ENCODE peak calls at places on chromosomes 3 and 15, in four cellular contexts. One of them, this sample, is unnamed.

GRCh38 chr3:123793425-123793824 is 90.7 kb downstream of the MYLK start:
- DNase-seq in IMR-90: no peak
- DNase-seq in neuronal stem cell: no peak
- DNase-seq in mesenchymal stem cell: no peak
- DNase-seq in this sample: no peak

GRCh38 chr3:148466143-148466542 is 231.6 kb upstream of the AGTR1 start:
- DNase-seq in mesenchymal stem cell: peak
- DNase-seq in IMR-90: peak
- DNase-seq in neuronal stem cell: no peak
- DNase-seq in this sample: peak

GRCh38 chr3:129413687-129414506 is 14.5 kb downstream of the EFCAB12 start:
- DNase-seq in neuronal stem cell: no peak
- DNase-seq in IMR-90: peak
- DNase-seq in mesenchymal stem cell: peak
- DNase-seq in this sample: no peak

GRCh38 chr3:131233900-131234667 is 147.5 kb upstream of the NUDT16 start:
- DNase-seq in neuronal stem cell: no peak
- DNase-seq in IMR-90: no peak
- DNase-seq in mesenchymal stem cell: no peak
- DNase-seq in this sample: no peak

GRCh38 chr15:40369474-40369869 is 11.5 kb downstream of the DISP2 start:
- DNase-seq in neuronal stem cell: no peak
- DNase-seq in IMR-90: no peak
- DNase-seq in mesenchymal stem cell: no peak
- DNase-seq in this sample: no peak

GRCh38 chr15:42131826-42132806 is 24.3 kb downstream of the PLA2G4F start:
- DNase-seq in IMR-90: no peak
- DNase-seq in mesenchymal stem cell: no peak
- DNase-seq in neuronal stem cell: no peak
- DNase-seq in this sample: no peak

GRCh38 chr3:61564405-61565059 is 3.2 kb downstream of the PTPRG start:
- DNase-seq in mesenchymal stem cell: peak
- DNase-seq in IMR-90: peak
- DNase-seq in neuronal stem cell: peak
- DNase-seq in this sample: no peak

GRCh38 chr3:196942915-196943277 is 568 bp upstream of the NCBP2 start:
- DNase-seq in IMR-90: no peak
- DNase-seq in mesenchymal stem cell: peak
- DNase-seq in neuronal stem cell: no peak
- DNase-seq in this sample: no peak

GRCh38 chr3:106534206-106534605 is 665.4 kb upstream of the CBLB start:
- DNase-seq in neuronal stem cell: no peak
- DNase-seq in IMR-90: peak
- DNase-seq in mesenchymal stem cell: peak
- DNase-seq in this sample: no peak

GRCh38 chr15:66863382-66864085 is 161.5 kb downstream of the SMAD6 start:
- DNase-seq in mesenchymal stem cell: no peak
- DNase-seq in IMR-90: no peak
- DNase-seq in neuronal stem cell: no peak
- DNase-seq in this sample: peak

GRCh38 chr3:9380014-9380413 is 17.2 kb downstream of the THUMPD3 start:
- DNase-seq in IMR-90: no peak
- DNase-seq in neuronal stem cell: no peak
- DNase-seq in mesenchymal stem cell: no peak
- DNase-seq in this sample: no peak

GRCh38 chr3:114144909-114145688 is 33.8 kb downstream of the DRD3 start:
- DNase-seq in neuronal stem cell: no peak
- DNase-seq in mesenchymal stem cell: peak
- DNase-seq in IMR-90: peak
- DNase-seq in this sample: no peak

GRCh38 chr3:153927107-153927506 is 194.1 kb upstream of the ARHGEF26 start:
- DNase-seq in neuronal stem cell: no peak
- DNase-seq in mesenchymal stem cell: peak
- DNase-seq in IMR-90: peak
- DNase-seq in this sample: no peak

GRCh38 chr15:82575335-82575734 is 35.1 kb upstream of the RPS17 start:
- DNase-seq in neuronal stem cell: no peak
- DNase-seq in IMR-90: no peak
- DNase-seq in mesenchymal stem cell: no peak
- DNase-seq in this sample: no peak

GRCh38 chr3:77815467-77815866 is 775.6 kb downstream of the ROBO2 start:
- DNase-seq in IMR-90: no peak
- DNase-seq in neuronal stem cell: no peak
- DNase-seq in mesenchymal stem cell: no peak
- DNase-seq in this sample: peak

GRCh38 chr3:109081746-109082510 is 36.0 kb downstream of the MORC1 start:
- DNase-seq in IMR-90: peak
- DNase-seq in mesenchymal stem cell: peak
- DNase-seq in neuronal stem cell: peak
- DNase-seq in this sample: peak

GRCh38 chr3:61663728-61664492 is 102.5 kb downstream of the PTPRG start:
- DNase-seq in IMR-90: peak
- DNase-seq in neuronal stem cell: no peak
- DNase-seq in mesenchymal stem cell: peak
- DNase-seq in this sample: peak

GRCh38 chr3:9704343-9705322 is 1.0 kb downstream of the CPNE9 start:
- DNase-seq in neuronal stem cell: peak
- DNase-seq in mesenchymal stem cell: peak
- DNase-seq in IMR-90: peak
- DNase-seq in this sample: peak

GRCh38 chr3:24521306-24522154 is 26.9 kb upstream of the THRB start:
- DNase-seq in IMR-90: no peak
- DNase-seq in mesenchymal stem cell: peak
- DNase-seq in neuronal stem cell: peak
- DNase-seq in this sample: no peak

GRCh38 chr3:48460517-48460902 is 14.0 kb downstream of the ATRIP start:
- DNase-seq in neuronal stem cell: no peak
- DNase-seq in IMR-90: no peak
- DNase-seq in mesenchymal stem cell: no peak
- DNase-seq in this sample: no peak

GRCh38 chr3:32843504-32844321 is 25.9 kb downstream of the TRIM71 start:
- DNase-seq in mesenchymal stem cell: no peak
- DNase-seq in neuronal stem cell: peak
- DNase-seq in IMR-90: no peak
- DNase-seq in this sample: peak

GRCh38 chr15:67914537-67915373 is 74.9 kb upstream of the RNU6-1 start:
- DNase-seq in mesenchymal stem cell: peak
- DNase-seq in IMR-90: peak
- DNase-seq in neuronal stem cell: peak
- DNase-seq in this sample: no peak

GRCh38 chr15:51888593-51889195 is 59.2 kb downstream of the TMOD3 start:
- DNase-seq in IMR-90: peak
- DNase-seq in mesenchymal stem cell: peak
- DNase-seq in neuronal stem cell: no peak
- DNase-seq in this sample: no peak

GRCh38 chr15:72368895-72369294 is 6.9 kb downstream of the HEXA start:
- DNase-seq in mesenchymal stem cell: no peak
- DNase-seq in neuronal stem cell: no peak
- DNase-seq in IMR-90: no peak
- DNase-seq in this sample: no peak

GRCh38 chr3:45397754-45398153 is 9.4 kb downstream of the LARS2 start:
- DNase-seq in mesenchymal stem cell: no peak
- DNase-seq in neuronal stem cell: no peak
- DNase-seq in IMR-90: no peak
- DNase-seq in this sample: no peak

GRCh38 chr3:169268286-169268776 is 395.2 kb downstream of the MECOM start:
- DNase-seq in neuronal stem cell: no peak
- DNase-seq in mesenchymal stem cell: no peak
- DNase-seq in IMR-90: no peak
- DNase-seq in this sample: no peak

GRCh38 chr15:72534522-72534921 is 60.4 kb downstream of the ARIH1 start:
- DNase-seq in mesenchymal stem cell: no peak
- DNase-seq in IMR-90: no peak
- DNase-seq in neuronal stem cell: no peak
- DNase-seq in this sample: no peak

GRCh38 chr3:197793246-197793645 is 2.2 kb downstream of the LRCH3 start:
- DNase-seq in IMR-90: peak
- DNase-seq in mesenchymal stem cell: peak
- DNase-seq in neuronal stem cell: no peak
- DNase-seq in this sample: no peak

GRCh38 chr3:43014216-43014615 is 35.1 kb downstream of the GASK1A start:
- DNase-seq in mesenchymal stem cell: no peak
- DNase-seq in neuronal stem cell: no peak
- DNase-seq in IMR-90: no peak
- DNase-seq in this sample: no peak

GRCh38 chr3:43016513-43016865 is 37.4 kb downstream of the GASK1A start:
- DNase-seq in mesenchymal stem cell: no peak
- DNase-seq in neuronal stem cell: no peak
- DNase-seq in IMR-90: no peak
- DNase-seq in this sample: no peak

GRCh38 chr3:43014990-43015389 is 35.9 kb downstream of the GASK1A start:
- DNase-seq in neuronal stem cell: no peak
- DNase-seq in IMR-90: no peak
- DNase-seq in mesenchymal stem cell: no peak
- DNase-seq in this sample: no peak

GRCh38 chr3:43017038-43017437 is 37.9 kb downstream of the GASK1A start:
- DNase-seq in neuronal stem cell: no peak
- DNase-seq in IMR-90: no peak
- DNase-seq in mesenchymal stem cell: no peak
- DNase-seq in this sample: no peak

GRCh38 chr3:43015572-43016512 is 36.7 kb downstream of the GASK1A start:
- DNase-seq in mesenchymal stem cell: no peak
- DNase-seq in IMR-90: no peak
- DNase-seq in neuronal stem cell: no peak
- DNase-seq in this sample: no peak
- H3K18ac ChIP-seq in mesenchymal stem cell: no peak
- H3K18ac ChIP-seq in IMR-90: no peak
- H3K18ac ChIP-seq in neuronal stem cell: peak
- H3K18ac ChIP-seq in this sample: no peak

DNA sequence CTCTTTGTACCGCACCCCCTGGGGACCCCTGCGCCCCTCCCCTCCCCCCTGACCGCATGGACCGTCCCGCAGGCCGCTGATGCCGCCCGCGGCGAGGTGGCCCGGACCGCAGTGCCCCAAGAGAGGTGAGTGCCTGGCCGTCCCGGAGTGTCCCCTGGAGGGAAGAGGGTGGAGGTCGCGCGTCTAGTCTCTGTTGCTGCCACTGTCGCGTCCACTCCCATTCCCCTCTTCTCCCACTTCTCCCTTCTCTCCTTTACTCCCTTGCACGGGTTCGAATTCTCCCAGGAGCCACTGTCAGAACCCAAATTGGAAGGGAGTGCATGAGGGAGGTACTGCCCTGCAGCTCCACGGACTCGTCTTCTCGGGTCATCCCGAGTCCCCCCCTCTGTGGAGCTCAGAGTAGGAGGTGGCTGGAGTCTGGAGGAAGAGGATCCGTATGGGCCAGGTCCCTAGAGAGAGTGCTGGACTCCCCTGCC is 754 bp downstream of the CSK start:
- DNase-seq in neuronal stem cell: no peak
- DNase-seq in mesenchymal stem cell: peak
- DNase-seq in IMR-90: no peak
- DNase-seq in this sample: no peak
- H3K18ac ChIP-seq in neuronal stem cell: peak
- H3K18ac ChIP-seq in mesenchymal stem cell: no peak
- H3K18ac ChIP-seq in IMR-90: no peak
- H3K18ac ChIP-seq in this sample: peak

DNA sequence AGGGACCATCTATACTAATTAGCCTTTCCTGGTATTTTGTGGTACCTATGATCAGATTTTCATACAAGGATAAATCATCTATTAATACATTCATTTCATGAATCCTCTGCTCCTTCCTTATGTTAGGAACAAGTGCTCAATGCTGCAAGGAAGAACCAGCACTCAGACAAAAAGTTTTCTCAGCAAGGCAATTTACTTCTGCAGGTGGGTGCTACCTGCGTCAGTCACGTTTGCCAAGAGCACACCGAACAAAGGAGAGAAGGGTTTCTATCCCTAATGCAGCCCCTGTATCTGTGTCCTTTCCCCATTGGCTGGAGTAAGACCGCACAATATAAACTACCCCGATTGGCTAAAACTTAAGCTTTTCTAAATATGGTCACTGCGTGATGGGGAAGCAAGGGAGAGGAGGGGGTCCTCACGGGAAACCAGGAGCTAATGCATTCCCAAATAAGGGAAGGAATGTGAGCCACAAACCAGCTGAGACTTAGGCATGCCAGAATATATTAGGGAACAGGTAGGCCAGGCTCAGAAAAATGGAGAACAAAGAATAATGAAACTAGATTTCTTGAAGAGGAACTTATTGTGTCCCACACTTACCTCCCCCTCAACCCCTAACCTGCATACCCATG is 76.5 kb downstream of the AQR start:
- DNase-seq in IMR-90: no peak
- DNase-seq in mesenchymal stem cell: no peak
- DNase-seq in neuronal stem cell: no peak
- DNase-seq in this sample: no peak
- H3K18ac ChIP-seq in IMR-90: no peak
- H3K18ac ChIP-seq in mesenchymal stem cell: no peak
- H3K18ac ChIP-seq in neuronal stem cell: no peak
- H3K18ac ChIP-seq in this sample: no peak

DNA sequence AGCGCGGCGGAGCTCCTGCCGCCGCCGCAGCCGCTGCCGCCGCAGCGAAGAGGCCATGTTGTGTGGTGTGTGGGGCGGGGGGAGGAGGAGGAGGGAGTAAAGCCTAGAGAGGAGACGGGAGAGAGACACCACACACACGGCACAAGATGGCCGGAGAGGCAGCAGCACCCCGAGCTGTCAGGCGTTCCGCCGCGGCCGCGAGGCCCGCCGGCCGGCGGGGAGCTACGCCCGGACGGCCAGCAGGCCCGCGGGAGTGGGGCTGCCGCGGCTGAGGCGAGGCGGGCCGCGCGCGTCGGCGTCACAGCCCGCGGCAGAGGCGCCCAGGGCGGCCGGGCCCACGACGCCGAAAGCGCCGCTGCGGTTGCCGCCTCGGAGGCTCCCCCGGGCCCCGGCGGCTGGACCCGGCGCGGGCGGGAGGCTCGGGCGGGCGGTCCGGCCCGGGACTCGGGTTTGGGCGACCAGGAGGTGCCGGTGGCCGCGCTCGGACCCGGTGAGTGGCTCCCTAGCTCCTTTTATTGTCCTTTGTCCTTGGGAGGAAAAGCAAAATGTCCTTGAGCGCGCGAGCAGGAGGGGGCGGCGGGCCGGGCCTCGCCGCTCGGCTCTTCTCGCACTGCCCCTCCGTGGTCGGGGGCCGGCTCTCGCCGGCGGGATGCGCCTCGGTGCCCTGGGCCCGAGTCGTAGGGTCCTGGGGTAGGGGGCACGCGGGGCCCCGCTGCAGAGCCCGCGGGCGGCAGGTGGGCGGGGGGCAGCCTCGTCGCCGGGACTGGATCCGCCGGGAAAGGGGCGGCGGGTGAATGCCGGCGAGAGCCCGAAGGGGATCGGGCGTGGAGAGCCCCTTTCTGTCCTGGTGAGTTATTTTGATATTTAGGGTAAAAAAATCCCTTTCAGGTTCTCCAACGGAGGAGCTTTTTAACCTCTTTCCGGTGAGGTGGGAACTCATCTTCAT is 17.2 kb upstream of the CHD2 start:
- DNase-seq in mesenchymal stem cell: no peak
- DNase-seq in IMR-90: no peak
- DNase-seq in neuronal stem cell: no peak
- DNase-seq in this sample: no peak
- H3K18ac ChIP-seq in mesenchymal stem cell: peak
- H3K18ac ChIP-seq in IMR-90: peak
- H3K18ac ChIP-seq in neuronal stem cell: peak
- H3K18ac ChIP-seq in this sample: no peak